ENCODE peak calls at places on chromosomes 13 and 19, in seven cellular contexts. O, R, N, H, V, D and Q are unnamed samples.

GRCh38 chr19:37933965-37934364 is 27.0 kb downstream of the SIPA1L3 start:
- DNase-seq in O (no peak), R (peak; percentile 79), N (no peak), H (no peak), V (no peak), D (peak; percentile 10), Q (peak; percentile 18)

GRCh38 chr19:55711719-55712118 is 26.5 kb downstream of the NLRP9 start:
- DNase-seq in O (no peak), R (no peak), N (no peak), H (no peak), V (no peak), D (no peak), Q (no peak)

GRCh38 chr13:41137951-41138350 is 5.3 kb upstream of the KBTBD6 start:
- DNase-seq in O (no peak), R (no peak), N (no peak), H (no peak), V (no peak), D (no peak), Q (no peak)

GRCh38 chr19:30117636-30118145 is 175.7 kb downstream of the URI1 start:
- DNase-seq in O (no peak), R (no peak), N (no peak), H (no peak), V (no peak), D (no peak), Q (no peak)

GRCh38 chr19:29690842-29691241 is 24.2 kb downstream of the C19orf12 start:
- DNase-seq in O (no peak), R (no peak), N (no peak), H (peak; percentile 16), V (no peak), D (no peak), Q (no peak)

GRCh38 chr19:6736169-6736916 is 1.0 kb downstream of the GPR108 start:
- DNase-seq in O (no peak), R (peak; percentile 83), N (peak; percentile 77), H (peak; percentile 84), V (peak; percentile 84), D (peak; percentile 91), Q (peak; percentile 68)

GRCh38 chr19:12784871-12785430 is 6.3 kb upstream of the JUNB start:
- DNase-seq in O (no peak), R (peak; percentile 56), N (peak; percentile 27), H (no peak), V (no peak), D (no peak), Q (no peak)

GRCh38 chr13:114064516-114065140 is 67.8 kb downstream of the RASA3 start:
- DNase-seq in O (no peak), R (no peak), N (no peak), H (peak; percentile 41), V (peak; percentile 40), D (peak; percentile 68), Q (no peak)

GRCh38 chr19:33736158-33736557 is 60.5 kb upstream of the KCTD15 start:
- DNase-seq in O (no peak), R (no peak), N (no peak), H (no peak), V (no peak), D (no peak), Q (no peak)

GRCh38 chr13:114096031-114096485 is 36.4 kb downstream of the RASA3 start:
- DNase-seq in O (peak; percentile 12), R (peak; percentile 40), N (no peak), H (no peak), V (no peak), D (no peak), Q (no peak)

GRCh38 chr19:13314761-13315160 is 164.6 kb downstream of the IER2 start:
- DNase-seq in O (no peak), R (no peak), N (no peak), H (no peak), V (no peak), D (no peak), Q (no peak)

GRCh38 chr13:78520425-78520824 is 82.9 kb downstream of the POU4F1 start:
- DNase-seq in O (no peak), R (no peak), N (no peak), H (no peak), V (no peak), D (no peak), Q (no peak)

GRCh38 chr19:15404097-15404779 is 14.6 kb downstream of the AKAP8L start:
- DNase-seq in O (no peak), R (no peak), N (no peak), H (no peak), V (no peak), D (peak; percentile 61), Q (no peak)

GRCh38 chr19:30132312-30133075 is 190.5 kb downstream of the URI1 start:
- DNase-seq in O (no peak), R (no peak), N (no peak), H (no peak), V (no peak), D (no peak), Q (no peak)

GRCh38 chr13:55999709-56000108 is 1141.0 kb upstream of the PRR20A start:
- DNase-seq in O (no peak), R (no peak), N (no peak), H (no peak), V (no peak), D (no peak), Q (no peak)

GRCh38 chr13:30803791-30804190 is 68.4 kb downstream of the ALOX5AP start:
- DNase-seq in O (no peak), R (no peak), N (no peak), H (no peak), V (no peak), D (no peak), Q (no peak)

GRCh38 chr19:19538077-19538764 is at the start of gene CILP2:
- DNase-seq in O (no peak), R (no peak), N (no peak), H (no peak), V (peak; percentile 41), D (no peak), Q (peak; percentile 69)

GRCh38 chr13:110234532-110234931 is 72.4 kb downstream of the COL4A1 start:
- DNase-seq in O (no peak), R (no peak), N (no peak), H (no peak), V (no peak), D (no peak), Q (no peak)

GRCh38 chr19:57473646-57474045 is 3.7 kb downstream of the ZNF772 start:
- DNase-seq in O (no peak), R (no peak), N (no peak), H (no peak), V (no peak), D (no peak), Q (no peak)

GRCh38 chr13:72864142-72865035 is 82.5 kb downstream of the PIBF1 start:
- DNase-seq in O (no peak), R (no peak), N (no peak), H (no peak), V (no peak), D (no peak), Q (no peak)

GRCh38 chr19:43619262-43620060 is at the start of gene ZNF428:
- DNase-seq in O (peak; percentile 66), R (peak; percentile 89), N (peak; percentile 66), H (peak; percentile 95), V (peak; percentile 87), D (peak; percentile 89), Q (peak; percentile 85)
- TF ChIP-seq POLR2A in O (peak; percentile 82), R (peak; percentile 72), N (no peak), H (peak; percentile 48), V (peak; percentile 72), D (peak; percentile 68), Q (peak; percentile 84)

GRCh38 chr13:99357920-99358319 is 50.7 kb upstream of the GPR183 start:
- DNase-seq in O (no peak), R (no peak), N (peak; percentile 11), H (peak; percentile 9), V (no peak), D (no peak), Q (no peak)

GRCh38 chr13:99359493-99359892 is 52.3 kb upstream of the GPR183 start:
- DNase-seq in O (no peak), R (no peak), N (peak; percentile 9), H (no peak), V (no peak), D (no peak), Q (no peak)

GRCh38 chr13:99356216-99357089 is 49.3 kb upstream of the GPR183 start:
- DNase-seq in O (no peak), R (peak; percentile 63), N (peak; percentile 48), H (peak; percentile 94), V (peak; percentile 45), D (peak; percentile 61), Q (no peak)

GRCh38 chr13:99355267-99356215 is 48.3 kb upstream of the GPR183 start:
- DNase-seq in O (no peak), R (no peak), N (peak; percentile 13), H (no peak), V (no peak), D (no peak), Q (no peak)

DNA sequence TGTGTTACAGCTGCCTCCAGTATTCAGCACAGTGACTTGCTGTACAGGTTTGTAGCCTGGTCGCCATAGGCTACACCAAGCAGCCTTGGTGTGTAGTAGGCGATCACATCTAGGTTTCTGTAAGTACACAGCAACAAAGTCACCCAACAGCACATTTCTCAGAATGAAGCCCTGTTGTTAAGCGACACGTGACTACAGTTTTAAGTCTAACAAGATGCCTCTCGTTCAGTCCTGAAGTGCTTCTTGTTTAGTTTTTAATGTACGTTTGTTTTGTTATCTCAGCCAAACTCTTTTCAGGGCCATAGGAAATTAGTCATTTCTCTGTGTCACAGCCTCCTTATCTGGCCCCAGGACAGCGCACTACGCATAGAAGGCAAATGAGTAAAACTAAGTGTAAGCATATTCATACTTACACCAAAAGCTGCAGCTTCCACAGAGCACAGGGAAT is 50.0 kb upstream of the GPR183 start:
- DNase-seq in O (no peak), R (no peak), N (peak; percentile 20), H (peak; percentile 96), V (no peak), D (peak; percentile 88), Q (no peak)
- TF ChIP-seq POLR2A in O (no peak), R (no peak), N (no peak), H (no peak), V (no peak), D (no peak), Q (no peak)

GRCh38 chr19:7981199-7981598 is 24.2 kb downstream of the ELAVL1 start:
- DNase-seq in O (no peak), R (no peak), N (no peak), H (no peak), V (no peak), D (no peak), Q (no peak)

GRCh38 chr19:7981661-7982060 is 23.8 kb downstream of the ELAVL1 start:
- DNase-seq in O (no peak), R (no peak), N (no peak), H (no peak), V (no peak), D (no peak), Q (no peak)

GRCh38 chr19:7980168-7980567 is 25.3 kb downstream of the ELAVL1 start:
- DNase-seq in O (no peak), R (no peak), N (no peak), H (no peak), V (no peak), D (no peak), Q (no peak)

GRCh38 chr19:7979559-7979958 is 25.9 kb downstream of the ELAVL1 start:
- DNase-seq in O (no peak), R (no peak), N (no peak), H (no peak), V (no peak), D (no peak), Q (no peak)

GRCh38 chr19:7980635-7981121 is 24.8 kb downstream of the ELAVL1 start:
- DNase-seq in O (no peak), R (no peak), N (no peak), H (no peak), V (no peak), D (no peak), Q (no peak)
- TF ChIP-seq POLR2A in O (no peak), R (no peak), N (no peak), H (no peak), V (no peak), D (no peak), Q (no peak)

GRCh38 chr13:22665531-22665930 is 515.2 kb upstream of the SGCG start:
- DNase-seq in O (no peak), R (no peak), N (no peak), H (no peak), V (no peak), D (no peak), Q (no peak)
- TF ChIP-seq POLR2A in O (no peak), R (no peak), N (no peak), H (no peak), V (no peak), D (no peak), Q (no peak)